ENCODE peak calls at places on chromosome 14, in six cellular contexts. B, Y, E, I, N and T are unnamed samples.

GRCh38 chr14:90677484-90678045 is 138.7 kb downstream of the TTC7B start:
- DNase-seq in Y (no peak), E (no peak), N (peak; percentile 80), B (no peak), I (peak; percentile 12), T (no peak)

GRCh38 chr14:65318636-65319506 is 93.7 kb upstream of the FUT8 start:
- DNase-seq in B (no peak), E (peak; percentile 92), N (no peak), I (no peak), Y (no peak), T (no peak)

GRCh38 chr14:78448483-78449094 is 278.4 kb downstream of the NRXN3 start:
- DNase-seq in B (no peak), I (peak; percentile 4), Y (peak; percentile 14), E (peak; percentile 87), N (peak; percentile 15), T (peak; percentile 1)

GRCh38 chr14:90608925-90609324 is 207.3 kb downstream of the TTC7B start:
- DNase-seq in I (no peak), B (no peak), N (no peak), E (no peak), Y (no peak), T (no peak)

GRCh38 chr14:104817930-104818713 is 17.2 kb downstream of the ZBTB42 start:
- DNase-seq in N (no peak), I (no peak), B (no peak), E (no peak), Y (no peak), T (no peak)

GRCh38 chr14:58752782-58753181 is 115.0 kb downstream of the DACT1 start:
- DNase-seq in B (no peak), Y (no peak), I (no peak), N (peak; percentile 52), E (no peak), T (peak; percentile 50)

GRCh38 chr14:91708795-91709194 is 23.1 kb downstream of the CATSPERB start:
- DNase-seq in Y (no peak), B (no peak), I (no peak), E (no peak), N (no peak), T (no peak)

GRCh38 chr14:89955418-89956293 is at the start of gene TDP1:
- DNase-seq in B (peak; percentile 96), I (peak; percentile 92), N (peak; percentile 97), E (peak; percentile 99), Y (peak; percentile 91), T (peak; percentile 92)

GRCh38 chr14:55255979-55256378 is 15.2 kb upstream of the FBXO34 start:
- DNase-seq in B (no peak), E (no peak), Y (no peak), N (no peak), I (no peak), T (no peak)

GRCh38 chr14:49972840-49973239 is 80.0 kb downstream of the ARF6 start:
- DNase-seq in I (peak; percentile 93), Y (no peak), N (peak; percentile 88), E (peak; percentile 82), B (peak; percentile 62), T (peak; percentile 78)

GRCh38 chr14:69715725-69716482 is 51.0 kb upstream of the SRSF5 start:
- DNase-seq in I (peak; percentile 68), N (peak; percentile 97), B (no peak), E (no peak), Y (no peak), T (peak; percentile 75)

GRCh38 chr14:34865889-34866574 is 9.1 kb downstream of the BAZ1A start:
- DNase-seq in Y (no peak), E (no peak), B (no peak), N (no peak), I (no peak), T (no peak)

GRCh38 chr14:93199031-93199430 is 7.8 kb downstream of the GON7 start:
- DNase-seq in Y (no peak), N (no peak), I (no peak), B (no peak), E (no peak), T (no peak)

GRCh38 chr14:88166616-88167015 is 156.5 kb downstream of the KCNK10 start:
- DNase-seq in E (no peak), I (no peak), N (no peak), Y (no peak), B (no peak), T (peak; percentile 11)

GRCh38 chr14:99203080-99203479 is 68.9 kb downstream of the BCL11B start:
- DNase-seq in B (peak; percentile 37), Y (no peak), N (no peak), E (no peak), I (no peak), T (no peak)
- H3K4me3 ChIP-seq in B (no peak overlapping the region), Y (no peak overlapping the region), N (no peak overlapping the region), E (no peak overlapping the region), I (no peak overlapping the region), T (no peak overlapping the region)

GRCh38 chr14:36655571-36655962 is 6.1 kb upstream of the PAX9 start:
- DNase-seq in E (no peak), Y (no peak), B (no peak), I (no peak), N (no peak), T (no peak)

GRCh38 chr14:36658091-36659009 is 3.3 kb upstream of the PAX9 start:
- DNase-seq in N (no peak), I (no peak), B (no peak), Y (no peak), E (no peak), T (no peak)

GRCh38 chr14:36657409-36658090 is 4.1 kb upstream of the PAX9 start:
- DNase-seq in N (no peak), B (no peak), Y (no peak), E (no peak), I (no peak), T (no peak)

GRCh38 chr14:36655963-36656768 is 5.5 kb upstream of the PAX9 start:
- DNase-seq in B (no peak), I (no peak), E (peak; percentile 81), N (no peak), Y (no peak), T (no peak)

GRCh38 chr14:36656769-36657408 is 4.8 kb upstream of the PAX9 start:
- DNase-seq in B (no peak), N (no peak), I (no peak), E (no peak), Y (no peak), T (no peak)
- H3K4me3 ChIP-seq in B (no peak overlapping the region), N (no peak overlapping the region), I (no peak overlapping the region), E (no peak overlapping the region), Y (no peak overlapping the region), T (no peak overlapping the region)

GRCh38 chr14:76473381-76474263 is 97.7 kb downstream of the ESRRB start:
- DNase-seq in I (no peak), N (peak; percentile 17), B (no peak), Y (no peak), E (no peak), T (no peak)
- H3K4me3 ChIP-seq in I (no peak overlapping the region), N (no peak overlapping the region), B (no peak overlapping the region), Y (no peak overlapping the region), E (no peak overlapping the region), T (no peak overlapping the region)

DNA sequence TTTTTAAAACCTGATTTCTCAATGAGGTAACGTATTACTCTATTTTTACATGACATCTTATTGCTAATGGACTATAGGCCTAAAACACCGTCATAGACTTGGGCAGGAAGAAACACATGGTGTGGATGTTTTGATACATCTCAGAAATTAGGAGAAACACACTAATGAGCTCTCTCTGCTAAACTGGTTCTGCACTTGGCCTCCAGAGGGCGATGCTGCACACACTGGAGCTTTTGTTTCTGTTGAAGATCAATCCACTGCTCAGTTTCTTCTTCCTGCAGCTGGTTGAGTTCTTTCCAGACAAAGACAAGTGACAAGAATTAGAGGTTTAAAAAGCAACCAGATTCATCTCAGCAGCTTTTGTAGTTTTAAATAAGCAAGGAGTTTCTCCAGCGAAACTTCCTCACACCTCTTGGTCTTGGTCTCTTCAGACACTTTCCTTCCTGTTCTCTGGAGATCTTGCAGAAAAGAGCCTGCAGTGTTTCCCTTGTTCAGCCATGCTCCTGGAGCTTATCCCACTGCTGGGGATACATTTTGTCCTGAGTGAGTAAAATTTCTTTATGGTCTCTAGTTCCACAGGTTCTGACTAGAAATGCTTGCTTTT is 178.5 kb upstream of the OR4E1 start:
- DNase-seq in E (peak; percentile 82), B (peak; percentile 65), I (peak; percentile 29), N (peak; percentile 35), Y (peak; percentile 35), T (no peak)
- H3K4me3 ChIP-seq in E (no peak overlapping the region), B (peak overlapping the region; percentile 45), I (no peak overlapping the region), N (no peak overlapping the region), Y (no peak overlapping the region), T (no peak overlapping the region)

GRCh38 chr14:60647837-60648168 is 1.5 kb downstream of the SIX1 start:
- DNase-seq in E (no peak), B (no peak), I (no peak), Y (no peak), N (no peak), T (no peak)

GRCh38 chr14:60648169-60648933 is 926 bp downstream of the SIX1 start:
- DNase-seq in N (peak; percentile 27), I (no peak), Y (no peak), E (no peak), B (no peak), T (peak; percentile 41)

GRCh38 chr14:60647081-60647836 is 2.0 kb downstream of the SIX1 start:
- DNase-seq in Y (no peak), I (peak; percentile 56), E (no peak), N (peak; percentile 32), B (no peak), T (peak; percentile 81)

GRCh38 chr14:60645191-60645590 is 4.1 kb downstream of the SIX1 start:
- DNase-seq in N (no peak), Y (no peak), E (no peak), B (no peak), I (no peak), T (no peak)

DNA sequence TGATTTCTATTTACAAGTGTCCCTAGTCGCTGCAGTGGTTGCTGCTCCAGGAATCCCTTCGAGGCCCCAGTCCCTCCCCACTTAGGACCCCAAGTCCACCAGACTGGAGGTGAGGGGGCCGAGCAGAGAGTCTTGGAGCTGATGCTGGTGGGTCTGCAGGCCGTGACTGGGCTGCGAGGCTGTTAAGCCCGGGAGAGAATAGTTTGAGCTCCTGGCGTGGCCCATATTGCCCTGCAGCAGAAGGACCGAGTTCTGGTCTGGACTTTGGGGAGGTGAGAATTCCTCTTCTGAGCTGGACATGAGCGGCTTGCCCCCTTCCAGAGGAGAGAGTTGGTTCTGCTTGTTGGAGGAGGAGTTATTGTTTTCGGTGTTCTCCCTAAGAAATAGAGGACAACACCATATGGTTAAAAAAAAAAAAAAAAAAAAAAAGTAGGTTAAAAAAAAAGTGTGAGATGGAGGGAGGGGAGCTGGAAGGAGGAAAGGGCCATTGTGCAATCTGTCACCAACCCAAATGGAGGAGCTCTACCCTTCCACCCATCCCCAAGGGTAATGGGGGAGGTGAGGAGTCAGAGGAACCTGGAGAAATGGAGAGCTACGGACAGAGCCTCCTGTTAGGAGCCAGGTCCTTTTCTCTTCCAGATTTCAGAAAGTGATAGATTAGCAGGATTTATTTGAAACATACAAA is 2.9 kb downstream of the SIX1 start:
- DNase-seq in B (no peak), I (no peak), N (no peak), Y (no peak), E (no peak), T (no peak)
- H3K4me3 ChIP-seq in B (no peak overlapping the region), I (peak overlapping the region; percentile 76), N (no peak overlapping the region), Y (no peak overlapping the region), E (no peak overlapping the region), T (peak overlapping the region; percentile 64)

DNA sequence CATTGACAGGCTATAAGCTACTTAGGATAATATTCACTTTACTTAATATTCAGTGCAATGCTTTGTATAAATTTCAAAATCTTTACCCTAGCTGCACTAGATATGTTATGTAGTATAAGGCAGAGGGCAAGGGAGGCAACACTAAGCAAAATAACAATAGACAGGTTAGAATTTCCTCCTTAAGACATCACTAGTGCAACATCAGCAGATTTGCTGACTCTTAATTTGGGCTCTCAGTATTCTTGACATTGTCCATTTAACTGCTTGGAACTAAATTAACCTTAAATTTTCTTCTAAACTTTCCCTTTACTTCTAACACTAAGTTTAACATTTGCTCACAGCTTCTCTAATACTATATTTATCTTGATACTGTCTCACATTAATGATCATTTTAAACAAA is 273.9 kb downstream of the DIO2 start:
- DNase-seq in I (no peak), Y (no peak), B (no peak), E (no peak), N (no peak), T (no peak)
- H3K4me3 ChIP-seq in I (no peak overlapping the region), Y (no peak overlapping the region), B (no peak overlapping the region), E (no peak overlapping the region), N (no peak overlapping the region), T (no peak overlapping the region)